ENCODE peak calls at places on chromosomes 4 and X, in ten cellular contexts. One of them, this sample, is unnamed.

GRCh38 chrX:63746278-63746677 is 38.7 kb downstream of the ARHGEF9 start:
- DNase-seq in right atrium auricular region: no peak
- DNase-seq in CD8-positive, alpha-beta memory T cell: peak; percentile 24
- DNase-seq in mesenchymal stem cell: no peak
- DNase-seq in endodermal cell: no peak
- DNase-seq in cardiac muscle cell: no peak
- DNase-seq in ascending aorta: no peak
- DNase-seq in trophoblast cell: no peak
- DNase-seq in pancreas: no peak
- DNase-seq in psoas muscle: no peak
- DNase-seq in this sample: no peak

GRCh38 chrX:139815771-139816170 is 107.8 kb upstream of the MCF2 start:
- DNase-seq in right atrium auricular region: no peak
- DNase-seq in CD8-positive, alpha-beta memory T cell: no peak
- DNase-seq in mesenchymal stem cell: no peak
- DNase-seq in endodermal cell: no peak
- DNase-seq in cardiac muscle cell: peak; percentile 8
- DNase-seq in ascending aorta: no peak
- DNase-seq in trophoblast cell: no peak
- DNase-seq in pancreas: no peak
- DNase-seq in psoas muscle: no peak
- DNase-seq in this sample: no peak

GRCh38 chr4:146458594-146458993 is 63.1 kb downstream of the SLC10A7 start:
- DNase-seq in right atrium auricular region: no peak
- DNase-seq in CD8-positive, alpha-beta memory T cell: peak; percentile 5
- DNase-seq in mesenchymal stem cell: no peak
- DNase-seq in endodermal cell: no peak
- DNase-seq in cardiac muscle cell: no peak
- DNase-seq in ascending aorta: no peak
- DNase-seq in trophoblast cell: no peak
- DNase-seq in pancreas: no peak
- DNase-seq in psoas muscle: no peak
- DNase-seq in this sample: no peak

GRCh38 chr4:86035688-86036087 is 324.2 kb downstream of the MAPK10 start:
- DNase-seq in right atrium auricular region: no peak
- DNase-seq in CD8-positive, alpha-beta memory T cell: no peak
- DNase-seq in mesenchymal stem cell: no peak
- DNase-seq in endodermal cell: no peak
- DNase-seq in cardiac muscle cell: no peak
- DNase-seq in ascending aorta: no peak
- DNase-seq in trophoblast cell: peak; percentile 20
- DNase-seq in pancreas: no peak
- DNase-seq in psoas muscle: no peak
- DNase-seq in this sample: no peak

GRCh38 chrX:150352581-150352980 is 10.5 kb upstream of the MAMLD1 start:
- DNase-seq in right atrium auricular region: no peak
- DNase-seq in CD8-positive, alpha-beta memory T cell: no peak
- DNase-seq in mesenchymal stem cell: no peak
- DNase-seq in endodermal cell: no peak
- DNase-seq in cardiac muscle cell: peak; percentile 57
- DNase-seq in ascending aorta: no peak
- DNase-seq in trophoblast cell: no peak
- DNase-seq in pancreas: no peak
- DNase-seq in psoas muscle: no peak
- DNase-seq in this sample: no peak

GRCh38 chr4:152363904-152364303 is 172.0 kb downstream of the FBXW7 start:
- DNase-seq in right atrium auricular region: no peak
- DNase-seq in CD8-positive, alpha-beta memory T cell: no peak
- DNase-seq in mesenchymal stem cell: no peak
- DNase-seq in endodermal cell: no peak
- DNase-seq in cardiac muscle cell: no peak
- DNase-seq in ascending aorta: no peak
- DNase-seq in trophoblast cell: no peak
- DNase-seq in pancreas: no peak
- DNase-seq in psoas muscle: no peak
- DNase-seq in this sample: no peak

GRCh38 chrX:2351321-2351720 is 149.5 kb downstream of the DHRSX start:
- DNase-seq in right atrium auricular region: no peak
- DNase-seq in CD8-positive, alpha-beta memory T cell: no peak
- DNase-seq in mesenchymal stem cell: peak; percentile 88
- DNase-seq in endodermal cell: no peak
- DNase-seq in cardiac muscle cell: peak; percentile 59
- DNase-seq in ascending aorta: no peak
- DNase-seq in trophoblast cell: peak; percentile 24
- DNase-seq in pancreas: no peak
- DNase-seq in psoas muscle: no peak
- DNase-seq in this sample: no peak

GRCh38 chr4:154779362-154779947 is 1.6 kb upstream of the RBM46 start:
- DNase-seq in right atrium auricular region: no peak
- DNase-seq in CD8-positive, alpha-beta memory T cell: no peak
- DNase-seq in mesenchymal stem cell: peak; percentile 5
- DNase-seq in endodermal cell: no peak
- DNase-seq in cardiac muscle cell: peak; percentile 57
- DNase-seq in ascending aorta: no peak
- DNase-seq in trophoblast cell: no peak
- DNase-seq in pancreas: no peak
- DNase-seq in psoas muscle: no peak
- DNase-seq in this sample: no peak

GRCh38 chrX:154378059-154378798 is 866 bp upstream of the EMD start:
- DNase-seq in right atrium auricular region: no peak
- DNase-seq in CD8-positive, alpha-beta memory T cell: peak; percentile 74
- DNase-seq in mesenchymal stem cell: no peak
- DNase-seq in endodermal cell: peak; percentile 73
- DNase-seq in cardiac muscle cell: peak; percentile 67
- DNase-seq in ascending aorta: no peak
- DNase-seq in trophoblast cell: no peak
- DNase-seq in pancreas: peak; percentile 76
- DNase-seq in psoas muscle: peak; percentile 76
- DNase-seq in this sample: peak; percentile 56

GRCh38 chr4:101115841-101116240 is 231.5 kb downstream of the PPP3CA start:
- DNase-seq in right atrium auricular region: no peak
- DNase-seq in CD8-positive, alpha-beta memory T cell: no peak
- DNase-seq in mesenchymal stem cell: no peak
- DNase-seq in endodermal cell: no peak
- DNase-seq in cardiac muscle cell: no peak
- DNase-seq in ascending aorta: no peak
- DNase-seq in trophoblast cell: no peak
- DNase-seq in pancreas: no peak
- DNase-seq in psoas muscle: no peak
- DNase-seq in this sample: no peak

GRCh38 chrX:9392445-9392844 is 72.4 kb upstream of the TBL1X start:
- DNase-seq in right atrium auricular region: no peak
- DNase-seq in CD8-positive, alpha-beta memory T cell: no peak
- DNase-seq in mesenchymal stem cell: no peak
- DNase-seq in endodermal cell: no peak
- DNase-seq in cardiac muscle cell: no peak
- DNase-seq in ascending aorta: no peak
- DNase-seq in trophoblast cell: no peak
- DNase-seq in pancreas: no peak
- DNase-seq in psoas muscle: no peak
- DNase-seq in this sample: no peak

GRCh38 chr4:106478152-106478551 is 109.6 kb upstream of the GIMD1 start:
- DNase-seq in right atrium auricular region: no peak
- DNase-seq in CD8-positive, alpha-beta memory T cell: no peak
- DNase-seq in mesenchymal stem cell: no peak
- DNase-seq in endodermal cell: no peak
- DNase-seq in cardiac muscle cell: no peak
- DNase-seq in ascending aorta: no peak
- DNase-seq in trophoblast cell: no peak
- DNase-seq in pancreas: no peak
- DNase-seq in psoas muscle: no peak
- DNase-seq in this sample: no peak

DNA sequence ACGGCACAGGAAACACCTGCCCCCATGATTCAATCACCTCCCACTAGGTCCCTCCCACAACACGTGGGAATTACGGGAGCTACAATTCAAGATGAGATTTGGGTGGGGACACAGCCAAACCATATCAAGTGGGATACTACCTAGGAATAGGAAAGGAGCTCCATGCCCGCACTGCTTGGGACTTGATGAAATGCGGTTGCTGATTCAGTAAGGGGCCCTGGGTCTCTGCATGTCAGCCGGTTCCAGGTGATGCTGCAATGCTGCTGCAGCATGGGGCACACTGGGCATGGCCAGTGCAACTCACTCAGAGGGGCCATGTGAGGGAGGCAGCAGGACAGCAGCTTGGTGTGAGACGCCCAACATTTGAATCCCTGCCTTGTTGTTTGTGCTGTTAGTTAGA is 34.0 kb upstream of the MSX1 start:
- DNase-seq in right atrium auricular region: no peak
- DNase-seq in CD8-positive, alpha-beta memory T cell: no peak
- DNase-seq in mesenchymal stem cell: no peak
- DNase-seq in endodermal cell: no peak
- DNase-seq in cardiac muscle cell: no peak
- DNase-seq in ascending aorta: no peak
- DNase-seq in trophoblast cell: no peak
- DNase-seq in pancreas: no peak
- DNase-seq in psoas muscle: no peak
- DNase-seq in this sample: no peak
- H3K9me3 ChIP-seq in right atrium auricular region: no peaks in the 10 kb centered on the region
- H3K9me3 ChIP-seq in CD8-positive, alpha-beta memory T cell: no peaks in the 10 kb centered on the region
- H3K9me3 ChIP-seq in mesenchymal stem cell: no peaks in the 10 kb centered on the region
- H3K9me3 ChIP-seq in endodermal cell: peaks cover 13% of the 10 kb centered on the region
- H3K9me3 ChIP-seq in cardiac muscle cell: no peaks in the 10 kb centered on the region
- H3K9me3 ChIP-seq in ascending aorta: peaks cover 4% of the 10 kb centered on the region
- H3K9me3 ChIP-seq in trophoblast cell: peaks cover 7% of the 10 kb centered on the region
- H3K9me3 ChIP-seq in pancreas: no peaks in the 10 kb centered on the region
- H3K9me3 ChIP-seq in psoas muscle: no peaks in the 10 kb centered on the region
- H3K9me3 ChIP-seq in this sample: peaks cover 16% of the 10 kb centered on the region

DNA sequence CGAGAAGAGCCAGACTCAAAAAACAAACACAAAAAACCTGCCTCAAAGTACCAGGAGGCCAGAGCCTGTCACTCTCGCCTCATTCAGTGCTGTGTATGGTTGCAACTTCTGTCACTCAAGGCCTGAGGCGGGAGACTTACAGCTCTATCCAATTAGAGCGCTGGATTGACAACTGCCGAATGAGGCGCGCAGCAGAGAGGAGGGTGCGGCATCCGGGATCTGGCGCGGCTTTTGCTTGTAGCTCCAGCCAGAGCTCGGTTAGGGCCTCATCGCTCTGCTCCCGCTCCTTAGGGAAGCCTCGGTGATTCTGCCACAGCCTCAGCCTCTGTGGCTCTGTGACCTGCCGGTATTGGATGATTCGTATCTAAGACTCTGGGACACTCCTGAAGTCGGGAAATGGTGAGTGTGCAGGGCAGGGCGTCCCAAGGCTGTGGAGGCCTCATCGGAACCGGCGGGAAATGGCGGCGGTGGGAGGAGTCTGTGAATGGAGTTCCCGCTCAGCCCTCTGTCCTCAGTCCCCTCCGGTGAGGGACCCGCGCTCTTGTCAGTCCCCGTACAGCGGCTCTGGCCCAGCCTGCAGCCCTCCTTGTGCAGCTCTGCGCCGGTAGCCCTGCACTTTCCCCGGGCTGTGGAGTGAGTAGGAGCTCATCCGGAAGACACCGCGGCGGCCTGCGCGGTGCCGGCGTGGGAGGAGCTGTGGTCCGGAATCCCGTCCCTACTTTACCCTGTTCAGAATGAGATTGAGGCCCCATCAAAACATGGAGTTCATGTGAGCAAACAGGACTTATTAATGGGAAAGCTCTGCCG is at the start of gene ZNF718:
- DNase-seq in right atrium auricular region: peak; percentile 97
- DNase-seq in CD8-positive, alpha-beta memory T cell: peak; percentile 93
- DNase-seq in mesenchymal stem cell: peak; percentile 98
- DNase-seq in endodermal cell: peak; percentile 99
- DNase-seq in cardiac muscle cell: peak; percentile 98
- DNase-seq in ascending aorta: peak; percentile 86
- DNase-seq in trophoblast cell: peak; percentile 96
- DNase-seq in pancreas: peak; percentile 88
- DNase-seq in psoas muscle: peak; percentile 92
- DNase-seq in this sample: peak; percentile 93
- H3K9me3 ChIP-seq in right atrium auricular region: no peaks in the 10 kb centered on the region
- H3K9me3 ChIP-seq in CD8-positive, alpha-beta memory T cell: peaks cover 11% of the 10 kb centered on the region
- H3K9me3 ChIP-seq in mesenchymal stem cell: peaks cover 51% of the 10 kb centered on the region
- H3K9me3 ChIP-seq in endodermal cell: peaks cover 53% of the 10 kb centered on the region
- H3K9me3 ChIP-seq in cardiac muscle cell: no peaks in the 10 kb centered on the region
- H3K9me3 ChIP-seq in ascending aorta: peaks cover 5% of the 10 kb centered on the region
- H3K9me3 ChIP-seq in trophoblast cell: no peaks in the 10 kb centered on the region
- H3K9me3 ChIP-seq in pancreas: no peaks in the 10 kb centered on the region
- H3K9me3 ChIP-seq in psoas muscle: peaks cover 21% of the 10 kb centered on the region
- H3K9me3 ChIP-seq in this sample: peaks cover 23% of the 10 kb centered on the region

GRCh38 chrX:1031521-1032430 is 180.7 kb downstream of the CRLF2 start:
- DNase-seq in right atrium auricular region: no peak
- DNase-seq in CD8-positive, alpha-beta memory T cell: no peak
- DNase-seq in mesenchymal stem cell: no peak
- DNase-seq in endodermal cell: no peak
- DNase-seq in cardiac muscle cell: no peak
- DNase-seq in ascending aorta: no peak
- DNase-seq in trophoblast cell: no peak
- DNase-seq in pancreas: no peak
- DNase-seq in psoas muscle: no peak
- DNase-seq in this sample: no peak

GRCh38 chrX:1029494-1029893 is 183.0 kb downstream of the CRLF2 start:
- DNase-seq in right atrium auricular region: no peak
- DNase-seq in CD8-positive, alpha-beta memory T cell: no peak
- DNase-seq in mesenchymal stem cell: no peak
- DNase-seq in endodermal cell: no peak
- DNase-seq in cardiac muscle cell: no peak
- DNase-seq in ascending aorta: no peak
- DNase-seq in trophoblast cell: no peak
- DNase-seq in pancreas: no peak
- DNase-seq in psoas muscle: no peak
- DNase-seq in this sample: no peak

GRCh38 chrX:1035206-1035605 is 177.2 kb downstream of the CRLF2 start:
- DNase-seq in right atrium auricular region: no peak
- DNase-seq in CD8-positive, alpha-beta memory T cell: no peak
- DNase-seq in mesenchymal stem cell: no peak
- DNase-seq in endodermal cell: no peak
- DNase-seq in cardiac muscle cell: no peak
- DNase-seq in ascending aorta: no peak
- DNase-seq in trophoblast cell: no peak
- DNase-seq in pancreas: no peak
- DNase-seq in psoas muscle: no peak
- DNase-seq in this sample: no peak

DNA sequence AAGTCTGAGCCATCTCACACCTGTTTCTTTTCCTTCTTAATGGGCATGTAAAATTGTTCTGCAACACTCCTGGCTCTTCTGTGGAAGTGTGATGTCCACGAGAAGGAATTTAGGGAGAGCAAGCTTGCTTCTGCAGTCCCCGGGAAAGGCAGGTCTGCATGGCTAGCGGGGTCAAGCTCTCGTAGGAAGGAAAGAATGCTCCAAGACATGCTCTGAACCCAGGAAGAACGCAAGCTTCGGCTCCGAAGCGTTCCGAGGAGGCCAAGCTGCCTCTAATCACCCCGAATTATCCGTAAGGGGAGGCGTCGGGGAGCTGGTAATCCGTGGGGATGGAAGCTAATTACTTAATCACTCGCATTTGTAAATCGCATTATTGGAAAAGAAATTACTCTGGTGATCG is 177.7 kb downstream of the CRLF2 start:
- DNase-seq in right atrium auricular region: no peak
- DNase-seq in CD8-positive, alpha-beta memory T cell: no peak
- DNase-seq in mesenchymal stem cell: no peak
- DNase-seq in endodermal cell: no peak
- DNase-seq in cardiac muscle cell: no peak
- DNase-seq in ascending aorta: no peak
- DNase-seq in trophoblast cell: no peak
- DNase-seq in pancreas: no peak
- DNase-seq in psoas muscle: no peak
- DNase-seq in this sample: no peak
- H3K9me3 ChIP-seq in right atrium auricular region: no peaks in the 10 kb centered on the region
- H3K9me3 ChIP-seq in CD8-positive, alpha-beta memory T cell: no peaks in the 10 kb centered on the region
- H3K9me3 ChIP-seq in mesenchymal stem cell: peaks cover 9% of the 10 kb centered on the region
- H3K9me3 ChIP-seq in endodermal cell: peaks cover 4% of the 10 kb centered on the region
- H3K9me3 ChIP-seq in cardiac muscle cell: no peaks in the 10 kb centered on the region
- H3K9me3 ChIP-seq in ascending aorta: no peaks in the 10 kb centered on the region
- H3K9me3 ChIP-seq in trophoblast cell: peaks cover 3% of the 10 kb centered on the region
- H3K9me3 ChIP-seq in pancreas: no peaks in the 10 kb centered on the region
- H3K9me3 ChIP-seq in psoas muscle: peaks cover 17% of the 10 kb centered on the region
- H3K9me3 ChIP-seq in this sample: peaks cover 50% of the 10 kb centered on the region

GRCh38 chr4:20180509-20180908 is 71.2 kb upstream of the SLIT2 start:
- DNase-seq in right atrium auricular region: no peak
- DNase-seq in CD8-positive, alpha-beta memory T cell: no peak
- DNase-seq in mesenchymal stem cell: no peak
- DNase-seq in endodermal cell: no peak
- DNase-seq in cardiac muscle cell: no peak
- DNase-seq in ascending aorta: no peak
- DNase-seq in trophoblast cell: no peak
- DNase-seq in pancreas: no peak
- DNase-seq in psoas muscle: no peak
- DNase-seq in this sample: no peak
- H3K9me3 ChIP-seq in right atrium auricular region: no peaks in the 10 kb centered on the region
- H3K9me3 ChIP-seq in CD8-positive, alpha-beta memory T cell: no peaks in the 10 kb centered on the region
- H3K9me3 ChIP-seq in mesenchymal stem cell: peaks cover 39% of the 10 kb centered on the region
- H3K9me3 ChIP-seq in endodermal cell: no peaks in the 10 kb centered on the region
- H3K9me3 ChIP-seq in cardiac muscle cell: no peaks in the 10 kb centered on the region
- H3K9me3 ChIP-seq in ascending aorta: no peaks in the 10 kb centered on the region
- H3K9me3 ChIP-seq in trophoblast cell: peaks cover 4% of the 10 kb centered on the region
- H3K9me3 ChIP-seq in pancreas: no peaks in the 10 kb centered on the region
- H3K9me3 ChIP-seq in psoas muscle: peaks cover 4% of the 10 kb centered on the region
- H3K9me3 ChIP-seq in this sample: peaks cover 67% of the 10 kb centered on the region

This sample was measured in left ventricle myocardium inferior.